ENCODE peak calls at places on chromosomes 3 and 15, in eight cellular contexts. T is NAMALWA; D is cardiac muscle cell; Y is EL; Z is activated naive CD8-positive, alpha-beta T cell treated with anti-CD3 and anti-CD28 coated beads for 36 hours; U is aorta; Q is neural crest cell; B is activated CD8-positive, alpha-beta memory T cell treated with anti-CD3 and anti-CD28 coated beads, Interleukin-2, amount 10 ng/mL, durations not matched to agents 7 days and 5 days. N is an unnamed sample.
A peak's percentile ranks its signal among the peaks of the same experiment; 100 is the strongest.

GRCh38 chr15:58380280-58380945 is 51.4 kb upstream of the LIPC start:
- DNase-seq in B (no peak), T (no peak), D (peak; percentile 35), U (peak; percentile 63), Q (no peak), Y (no peak), Z (no peak), N (no peak)

GRCh38 chr3:128727485-128727884 is 1.5 kb downstream of the RAB7A start:
- DNase-seq in Q (no peak), Z (no peak), B (no peak), U (no peak), Y (no peak), D (no peak), T (peak; percentile 44), N (no peak)

GRCh38 chr3:149688122-149688757 is 30.4 kb upstream of the WWTR1 start:
- DNase-seq in D (peak; percentile 6), Z (no peak), U (no peak), T (no peak), Y (no peak), Q (no peak), B (no peak), N (no peak)

GRCh38 chr3:21273256-21273999 is 477.6 kb downstream of the ZNF385D start:
- DNase-seq in T (no peak), Q (no peak), D (peak; percentile 72), B (no peak), Z (no peak), U (no peak), Y (peak; percentile 52), N (no peak)

GRCh38 chr3:155070932-155071387 is 9.2 kb upstream of the MME start:
- DNase-seq in U (no peak), Z (no peak), B (no peak), T (no peak), Y (peak; percentile 98), D (peak; percentile 95), Q (no peak), N (peak; percentile 96)

GRCh38 chr15:82103500-82103899 is 57.7 kb upstream of the MEX3B start:
- DNase-seq in Z (no peak), U (no peak), B (no peak), Q (no peak), D (no peak), T (no peak), Y (no peak), N (no peak)

GRCh38 chr3:184977796-184978195 is 165.8 kb downstream of the VPS8 start:
- DNase-seq in B (no peak), Y (no peak), Z (no peak), T (no peak), D (peak; percentile 21), Q (no peak), U (no peak), N (no peak)

GRCh38 chr3:16884084-16884747 is 539 bp upstream of the PLCL2 start:
- DNase-seq in Z (peak; percentile 80), Q (peak; percentile 81), U (peak; percentile 74), B (peak; percentile 79), Y (peak; percentile 41), D (peak; percentile 65), T (peak; percentile 67), N (peak; percentile 51)

GRCh38 chr15:85889956-85890619 is 95.4 kb upstream of the KLHL25 start:
- DNase-seq in B (no peak), U (no peak), Z (no peak), Q (no peak), T (no peak), Y (no peak), D (no peak), N (no peak)

GRCh38 chr3:160136421-160136820 is 88.8 kb upstream of the C3orf80 start:
- DNase-seq in B (no peak), T (peak; percentile 65), Z (no peak), U (no peak), Y (no peak), Q (no peak), D (no peak), N (no peak)

GRCh38 chr3:196192036-196193001 is 18.9 kb downstream of the ZDHHC19 start:
- DNase-seq in Z (peak; percentile 62), Y (no peak), Q (no peak), T (peak; percentile 45), D (no peak), B (peak; percentile 72), U (peak; percentile 66), N (no peak)

GRCh38 chr3:45872569-45872968 is 13.8 kb upstream of the CCR9 start:
- DNase-seq in T (no peak), B (no peak), D (no peak), Z (no peak), Y (no peak), U (no peak), Q (no peak), N (no peak)

GRCh38 chr15:27660676-27661075 is 438.4 kb downstream of the OCA2 start:
- DNase-seq in U (no peak), Y (no peak), Z (no peak), B (no peak), D (no peak), Q (no peak), T (no peak), N (no peak)